ENCODE peak calls at places on chromosomes 3 and 15, in four cellular contexts. U is neuronal stem cell, R is mesenchymal stem cell, Q is H1. J is an unnamed sample.

GRCh38 chr3:71601811-71602210 is 18.3 kb upstream of the FOXP1 start:
- DNase-seq in U (no peak), R (no peak), Q (no peak), J (no peak)

GRCh38 chr3:60803812-60804211 is 447.4 kb downstream of the FHIT start:
- DNase-seq in U (no peak), R (no peak), Q (no peak), J (no peak)

GRCh38 chr15:95626501-95627361 is 703.8 kb upstream of the NR2F2 start:
- DNase-seq in U (peak; percentile 40), R (no peak), Q (no peak), J (peak; percentile 5)

GRCh38 chr3:63934484-63934883 is 22.3 kb upstream of the SCAANT1 start:
- DNase-seq in U (no peak), R (no peak), Q (no peak), J (no peak)

GRCh38 chr3:110016235-110016634 is 678.9 kb upstream of the DPPA4 start:
- DNase-seq in U (no peak), R (no peak), Q (no peak), J (no peak)

GRCh38 chr3:39294446-39295183 is 14.8 kb upstream of the CX3CR1 start:
- DNase-seq in U (no peak), R (no peak), Q (no peak), J (no peak)

GRCh38 chr15:68556139-68556990 is 22.4 kb upstream of the CORO2B start:
- DNase-seq in U (no peak), R (no peak), Q (no peak), J (no peak)

GRCh38 chr15:51093865-51094605 is 671 bp downstream of the TNFAIP8L3 start:
- DNase-seq in U (no peak), R (no peak), Q (peak; percentile 64), J (peak; percentile 34)

GRCh38 chr15:24856397-24857093 is 98.2 kb upstream of the SNRPN start:
- DNase-seq in U (peak; percentile 87), R (peak; percentile 88), Q (peak; percentile 88), J (no peak)

GRCh38 chr15:34109775-34110663 is 8.1 kb downstream of the PGBD4 start:
- DNase-seq in U (no peak), R (peak; percentile 64), Q (no peak), J (peak; percentile 9)

GRCh38 chr3:37603722-37604121 is 258.0 kb upstream of the CTDSPL start:
- DNase-seq in U (no peak), R (no peak), Q (no peak), J (no peak)

GRCh38 chr3:99934984-99935797 is 117.5 kb downstream of the CMSS1 start:
- DNase-seq in U (no peak), R (peak; percentile 64), Q (no peak), J (no peak)

GRCh38 chr3:101177577-101177976 is 142.8 kb downstream of the IMPG2 start:
- DNase-seq in U (no peak), R (no peak), Q (no peak), J (no peak)

GRCh38 chr3:110414851-110415250 is 656.8 kb upstream of the NECTIN3 start:
- DNase-seq in U (no peak), R (peak; percentile 75), Q (no peak), J (no peak)

GRCh38 chr15:67013696-67014095 is 51.7 kb upstream of the SMAD3 start:
- DNase-seq in U (peak; percentile 38), R (peak; percentile 36), Q (peak; percentile 57), J (no peak)

GRCh38 chr3:52092891-52093290 is 36.5 kb upstream of the DUSP7 start:
- DNase-seq in U (no peak), R (no peak), Q (no peak), J (no peak)

GRCh38 chr3:126103121-126104027 is 19.4 kb upstream of the SLC41A3 start:
- DNase-seq in U (no peak), R (no peak), Q (peak; percentile 57), J (no peak)

GRCh38 chr3:196096382-196096953 is 14.6 kb upstream of the TFRC start:
- DNase-seq in U (no peak), R (no peak), Q (no peak), J (no peak)

GRCh38 chr3:49619649-49620048 is 54.5 kb upstream of the APEH start:
- DNase-seq in U (no peak), R (no peak), Q (no peak), J (no peak)

GRCh38 chr3:58471025-58471887 is 20.6 kb upstream of the KCTD6 start:
- DNase-seq in U (no peak), R (peak; percentile 75), Q (no peak), J (peak; percentile 6)

GRCh38 chr3:129519896-129520440 is 8.5 kb upstream of the RHO start:
- DNase-seq in U (no peak), R (no peak), Q (no peak), J (no peak)

GRCh38 chr3:31922962-31923361 is 58.1 kb downstream of the OSBPL10 start:
- DNase-seq in U (no peak), R (no peak), Q (no peak), J (no peak)

GRCh38 chr3:192352142-192352541 is 375.2 kb downstream of the FGF12 start:
- DNase-seq in U (no peak), R (no peak), Q (no peak), J (no peak)

GRCh38 chr3:183515968-183516851 is 39.3 kb downstream of the KLHL6 start:
- DNase-seq in U (no peak), R (no peak), Q (no peak), J (no peak)

GRCh38 chr3:9214599-9214998 is 34.8 kb downstream of the SRGAP3 start:
- DNase-seq in U (no peak), R (no peak), Q (no peak), J (no peak)

GRCh38 chr3:102302020-102302419 is 132.8 kb upstream of the ZPLD1 start:
- DNase-seq in U (no peak), R (no peak), Q (no peak), J (no peak)

GRCh38 chr3:133426721-133427120 is 26.9 kb downstream of the BFSP2 start:
- DNase-seq in U (no peak), R (peak; percentile 34), Q (no peak), J (peak; percentile 19)

GRCh38 chr15:48279608-48280007 is 51.6 kb upstream of the DUT start:
- DNase-seq in U (no peak), R (no peak), Q (no peak), J (no peak)

GRCh38 chr3:144810150-144810549 is 838.5 kb downstream of the DIPK2A start:
- DNase-seq in U (no peak), R (no peak), Q (no peak), J (no peak)

DNA sequence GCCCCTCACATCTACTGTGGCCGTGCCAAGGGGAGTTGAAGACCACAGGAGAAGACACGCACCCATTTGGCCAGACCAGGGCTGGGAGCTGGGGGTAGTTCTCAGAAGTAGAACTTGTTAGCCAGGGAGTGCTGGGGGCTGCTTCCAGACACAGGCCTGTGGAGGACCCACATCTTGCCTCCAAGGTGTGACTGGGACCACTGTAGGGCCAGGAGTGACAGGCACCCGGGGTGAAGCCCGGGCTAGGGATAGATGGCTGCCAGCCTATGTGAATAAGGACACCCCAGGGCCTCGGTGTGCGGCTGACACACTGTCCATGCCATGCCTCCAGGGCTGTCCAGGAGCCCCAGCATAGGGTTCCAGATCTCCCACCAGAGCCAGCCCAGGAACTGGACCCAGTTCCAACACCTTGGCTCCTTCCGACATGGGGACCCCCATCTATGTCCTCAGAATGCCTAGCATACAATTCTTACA is 1.8 kb downstream of the ANPEP start:
- DNase-seq in U (no peak), R (no peak), Q (no peak), J (no peak)
- H3K4me3 ChIP-seq in U (no peak overlapping the region), R (peak overlapping the region; percentile 88), Q (no peak overlapping the region), J (no peak overlapping the region)

GRCh38 chr15:64896371-64897069 is 15.2 kb upstream of the ANKDD1A start:
- DNase-seq in U (no peak), R (no peak), Q (no peak), J (no peak)

GRCh38 chr15:64895285-64896065 is 16.2 kb upstream of the ANKDD1A start:
- DNase-seq in U (no peak), R (peak; percentile 89), Q (no peak), J (no peak)

GRCh38 chr15:64894395-64895056 is 17.2 kb upstream of the ANKDD1A start:
- DNase-seq in U (no peak), R (no peak), Q (peak; percentile 69), J (no peak)

GRCh38 chr15:64898406-64898805 is 13.3 kb upstream of the ANKDD1A start:
- DNase-seq in U (no peak), R (no peak), Q (no peak), J (no peak)

GRCh38 chr15:64897345-64897985 is 14.2 kb upstream of the ANKDD1A start:
- DNase-seq in U (no peak), R (peak; percentile 84), Q (no peak), J (peak; percentile 60)
- H4K8ac ChIP-seq in U (no peak overlapping the region), R (peak overlapping the region; percentile 98), Q (no peak overlapping the region), J (no peak overlapping the region)

GRCh38 chr3:17638351-17638750 is 104.1 kb downstream of the TBC1D5 start:
- DNase-seq in U (no peak), R (peak; percentile 37), Q (no peak), J (no peak)

GRCh38 chr3:17642474-17642873 is 100.0 kb downstream of the TBC1D5 start:
- DNase-seq in U (no peak), R (no peak), Q (no peak), J (no peak)

GRCh38 chr3:17639257-17639656 is 103.2 kb downstream of the TBC1D5 start:
- DNase-seq in U (no peak), R (peak; percentile 80), Q (no peak), J (peak; percentile 29)

GRCh38 chr3:17640466-17640865 is 102.0 kb downstream of the TBC1D5 start:
- DNase-seq in U (no peak), R (peak; percentile 42), Q (no peak), J (no peak)

DNA sequence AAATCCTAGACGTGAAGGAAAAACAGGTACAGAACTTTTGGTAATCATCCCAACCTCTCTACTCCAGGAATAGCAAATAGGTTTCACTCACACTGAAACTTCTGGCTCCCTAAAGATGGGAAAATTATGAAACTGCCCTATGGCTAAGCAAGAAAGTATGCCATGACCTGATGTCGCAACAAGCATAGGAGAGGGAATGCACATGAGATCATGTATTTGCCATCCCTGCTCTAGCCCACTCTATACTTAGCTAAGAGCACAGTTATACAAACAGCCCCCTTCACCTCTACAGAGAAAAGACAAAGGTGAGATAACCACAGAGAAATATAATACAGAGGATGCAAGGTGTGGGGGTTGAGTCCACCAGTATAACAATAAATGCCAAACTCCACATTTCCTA is 102.7 kb downstream of the TBC1D5 start:
- DNase-seq in U (no peak), R (peak; percentile 95), Q (no peak), J (peak; percentile 75)
- H3K4me3 ChIP-seq in U (no peak overlapping the region), R (peak overlapping the region; percentile 39), Q (no peak overlapping the region), J (no peak overlapping the region)

GRCh38 chr3:149510480-149510879 is 36.0 kb downstream of the TM4SF4 start:
- DNase-seq in U (no peak), R (no peak), Q (no peak), J (no peak)

GRCh38 chr3:149506540-149506939 is 32.0 kb downstream of the TM4SF4 start:
- DNase-seq in U (no peak), R (no peak), Q (no peak), J (no peak)

GRCh38 chr3:149511040-149511626 is 36.6 kb downstream of the TM4SF4 start:
- DNase-seq in U (no peak), R (no peak), Q (no peak), J (no peak)

GRCh38 chr3:149507491-149508324 is 33.2 kb downstream of the TM4SF4 start:
- DNase-seq in U (no peak), R (peak; percentile 27), Q (no peak), J (peak; percentile 97)

DNA sequence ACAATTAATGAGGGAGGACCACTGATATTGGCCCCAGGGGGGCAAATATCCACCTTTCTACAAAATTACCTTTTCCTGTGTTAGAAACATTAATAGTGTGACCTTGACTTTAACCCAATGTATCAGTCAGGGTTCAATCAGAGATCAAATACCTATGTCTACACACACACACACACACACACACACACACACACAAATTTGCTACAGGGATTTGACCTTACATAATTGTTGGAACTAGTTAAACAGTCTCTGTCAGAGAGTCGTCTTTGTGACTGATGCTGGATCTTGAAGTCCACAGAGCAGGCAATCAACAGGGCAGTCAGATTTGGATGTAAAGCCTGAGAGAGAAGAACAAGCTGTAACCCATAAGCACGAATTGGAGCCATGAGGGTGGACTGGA is 32.5 kb downstream of the TM4SF4 start:
- DNase-seq in U (no peak), R (no peak), Q (no peak), J (no peak)
- H4K8ac ChIP-seq in U (no peak overlapping the region), R (peak overlapping the region; percentile 64), Q (no peak overlapping the region), J (no peak overlapping the region)

J was measured in trophoblast cell.